ENCODE peak calls at places on chromosomes 13 and 19, in seven cellular contexts. O, S, X, Q, I, F and E are unnamed samples.

GRCh38 chr13:64538711-64539110 is 2691.4 kb downstream of the PCDH9 start:
- DNase-seq in Q (no peak), S (no peak), F (no peak), O (no peak), X (peak; percentile 9), I (no peak), E (no peak)

GRCh38 chr19:35142531-35143230 is 374 bp upstream of the FXYD7 start:
- DNase-seq in O (peak; percentile 70), F (peak; percentile 69), I (no peak), Q (no peak), X (peak; percentile 43), S (no peak), E (peak; percentile 89)

GRCh38 chr19:3671680-3672574 is 28.3 kb downstream of the PIP5K1C start:
- DNase-seq in O (no peak), F (no peak), X (no peak), I (no peak), Q (no peak), S (no peak), E (peak; percentile 71)

GRCh38 chr13:23183292-23183691 is 2.5 kb downstream of the SGCG start:
- DNase-seq in O (no peak), F (no peak), X (no peak), Q (no peak), I (no peak), S (no peak), E (no peak)

GRCh38 chr13:40517486-40518311 is 148.7 kb downstream of the FOXO1 start:
- DNase-seq in O (no peak), Q (no peak), I (no peak), X (no peak), S (no peak), F (no peak), E (no peak)

GRCh38 chr13:28531195-28531955 is 36.4 kb upstream of the FLT1 start:
- DNase-seq in S (no peak), F (no peak), O (no peak), I (no peak), X (no peak), Q (no peak), E (no peak)

GRCh38 chr19:2424686-2425621 is 2.4 kb downstream of the TIMM13 start:
- DNase-seq in F (no peak), S (no peak), Q (peak; percentile 5), I (no peak), X (peak; percentile 78), O (no peak), E (no peak)

GRCh38 chr19:58059003-58059671 is at the start of gene ZNF135:
- DNase-seq in F (peak; percentile 89), X (peak; percentile 75), O (peak; percentile 75), S (peak; percentile 51), I (peak; percentile 86), Q (no peak), E (no peak)

GRCh38 chr13:34357435-34358232 is 539.7 kb downstream of the RFC3 start:
- DNase-seq in I (no peak), Q (peak; percentile 62), S (peak; percentile 77), O (no peak), X (peak; percentile 80), F (peak; percentile 53), E (no peak)

GRCh38 chr13:68378294-68378693 is 1148.2 kb upstream of the PCDH9 start:
- DNase-seq in Q (no peak), X (no peak), O (no peak), I (no peak), S (no peak), F (no peak), E (no peak)

GRCh38 chr13:43170497-43170896 is 147.1 kb downstream of the DNAJC15 start:
- DNase-seq in Q (no peak), S (no peak), X (no peak), O (no peak), F (no peak), I (no peak), E (no peak)

GRCh38 chr19:41327499-41328156 is 17.7 kb downstream of the CCDC97 start:
- DNase-seq in I (no peak), X (peak; percentile 94), F (no peak), O (peak; percentile 57), S (peak; percentile 85), Q (no peak), E (peak; percentile 82)

GRCh38 chr13:33229446-33230177 is 55.9 kb downstream of the STARD13 start:
- DNase-seq in O (no peak), X (no peak), S (no peak), I (no peak), F (no peak), Q (no peak), E (no peak)

GRCh38 chr19:10283786-10284540 is 2.8 kb upstream of the ICAM4 start:
- DNase-seq in F (no peak), I (no peak), X (no peak), S (no peak), Q (no peak), O (no peak), E (no peak)

GRCh38 chr13:93805736-93806135 is 579.1 kb downstream of the GPC6 start:
- DNase-seq in Q (no peak), S (no peak), X (no peak), O (no peak), I (no peak), F (no peak), E (no peak)

GRCh38 chr13:24459234-24459633 is 53.3 kb downstream of the PARP4 start:
- DNase-seq in Q (peak; percentile 51), I (no peak), X (no peak), O (no peak), F (no peak), S (no peak), E (no peak)

GRCh38 chr13:86684402-86684801 is 885.2 kb upstream of the SLITRK6 start:
- DNase-seq in O (no peak), F (no peak), Q (no peak), X (no peak), S (peak; percentile 2), I (no peak), E (no peak)

GRCh38 chr19:49591731-49592485 is 926 bp downstream of the PRR12 start:
- DNase-seq in F (peak; percentile 56), O (peak; percentile 59), Q (no peak), X (peak; percentile 60), S (peak; percentile 31), I (no peak), E (peak; percentile 86)

GRCh38 chr13:61146571-61146970 is 269.1 kb downstream of the PCDH20 start:
- DNase-seq in O (no peak), X (no peak), Q (no peak), I (no peak), F (no peak), S (no peak), E (no peak)

GRCh38 chr19:52248256-52248655 is 21.1 kb upstream of the ZNF766 start:
- DNase-seq in Q (peak; percentile 5), S (no peak), F (peak; percentile 21), X (peak; percentile 62), I (no peak), O (peak; percentile 55), E (peak; percentile 91)

GRCh38 chr13:31436478-31436877 is 236.7 kb downstream of the B3GLCT start:
- DNase-seq in I (no peak), F (no peak), O (no peak), S (no peak), X (no peak), Q (no peak), E (no peak)

GRCh38 chr19:40798997-40799557 is at the start of gene EGLN2:
- DNase-seq in I (no peak), Q (no peak), O (no peak), F (no peak), X (no peak), S (no peak), E (no peak)

GRCh38 chr19:32646556-32646955 is 28.4 kb downstream of the ANKRD27 start:
- DNase-seq in I (no peak), X (no peak), S (no peak), Q (no peak), F (no peak), O (no peak), E (no peak)

GRCh38 chr13:76792680-76793334 is 93.4 kb downstream of the KCTD12 start:
- DNase-seq in S (peak; percentile 37), O (no peak), I (no peak), Q (peak; percentile 27), F (no peak), X (peak; percentile 23), E (no peak)

GRCh38 chr19:12720851-12721655 is 2.7 kb downstream of the TNPO2 start:
- DNase-seq in I (no peak), O (peak; percentile 22), F (no peak), Q (no peak), S (no peak), X (peak; percentile 21), E (peak; percentile 55)

GRCh38 chr13:98390086-98390697 is 186.7 kb downstream of the STK24 start:
- DNase-seq in S (no peak), O (no peak), Q (no peak), I (no peak), F (no peak), X (no peak), E (no peak)

GRCh38 chr13:32040052-32040642 is 8.6 kb downstream of the FRY start:
- DNase-seq in O (no peak), I (no peak), X (no peak), S (no peak), F (no peak), Q (no peak), E (no peak)

GRCh38 chr13:49563513-49563912 is 21.8 kb downstream of the RCBTB1 start:
- DNase-seq in O (no peak), F (peak; percentile 11), I (no peak), X (peak; percentile 74), Q (no peak), S (peak; percentile 52), E (no peak)

GRCh38 chr13:95956589-95957148 is 96.5 kb downstream of the UGGT2 start:
- DNase-seq in I (no peak), F (no peak), S (peak; percentile 71), Q (no peak), X (peak; percentile 66), O (no peak), E (no peak)

GRCh38 chr19:4776436-4777205 is 14.9 kb upstream of the FEM1A start:
- DNase-seq in O (no peak), S (no peak), I (no peak), X (no peak), F (no peak), Q (no peak), E (no peak)

GRCh38 chr19:35995655-35995993 is 636 bp downstream of the SDHAF1 start:
- DNase-seq in Q (no peak), X (peak; percentile 36), O (no peak), I (no peak), F (peak; percentile 13), S (no peak), E (peak; percentile 83)

GRCh38 chr13:71079638-71080037 is 787.4 kb downstream of the DACH1 start:
- DNase-seq in X (no peak), F (peak; percentile 61), O (no peak), S (no peak), I (no peak), Q (no peak), E (no peak)

GRCh38 chr19:50252111-50252886 is 48.9 kb downstream of the MYH14 start:
- DNase-seq in S (no peak), I (no peak), Q (no peak), F (no peak), O (no peak), X (no peak), E (peak; percentile 87)

GRCh38 chr19:28242317-28242927 is 970.5 kb downstream of the UQCRFS1 start:
- DNase-seq in F (no peak), X (peak; percentile 3), O (no peak), S (peak; percentile 0), Q (no peak), I (peak; percentile 40), E (peak; percentile 80)

GRCh38 chr13:21511841-21512240 is 52.7 kb upstream of the ZDHHC20 start:
- DNase-seq in Q (no peak), X (peak; percentile 93), I (no peak), O (no peak), F (peak; percentile 72), S (peak; percentile 98), E (no peak)